ENCODE peak calls at places on chromosomes 16 and 17, in five cellular contexts. M is cerebellum; U is EL; A is stimulated activated CD4-positive, alpha-beta T cell treated with anti-CD3 and anti-CD28 coated beads, Interleukin-15, amount 100 ng/mL, for 24 hours; X is DMS79 treated with DMSO at 0.1 percent for 48 hours. K is an unnamed sample.

GRCh38 chr16:15404792-15405191 is 9.2 kb downstream of the MPV17L start:
- DNase-seq in X (no peak), M (no peak), A (no peak), U (no peak), K (no peak)

GRCh38 chr17:40550608-40551007 is 14.7 kb downstream of the CCR7 start:
- DNase-seq in X (no peak), U (peak; percentile 73), A (no peak), M (no peak), K (peak; percentile 98)

GRCh38 chr17:28370035-28370743 is at the start of gene VTN:
- DNase-seq in A (no peak), X (no peak), U (peak; percentile 77), M (no peak), K (no peak)

GRCh38 chr17:64042700-64043485 is 22.5 kb upstream of the ICAM2 start:
- DNase-seq in X (no peak), M (no peak), A (no peak), U (no peak), K (no peak)

GRCh38 chr16:50301626-50302471 is 35.5 kb downstream of the ADCY7 start:
- DNase-seq in A (no peak), M (no peak), U (peak; percentile 83), X (no peak), K (peak; percentile 77)

GRCh38 chr17:2921443-2921842 is 125.2 kb downstream of the RAP1GAP2 start:
- DNase-seq in U (no peak), A (no peak), X (no peak), M (no peak), K (no peak)

GRCh38 chr16:74713325-74713724 is 12.7 kb upstream of the MLKL start:
- DNase-seq in U (no peak), A (no peak), M (no peak), X (no peak), K (no peak)

GRCh38 chr17:78132086-78132676 is 1.6 kb downstream of the TMC8 start:
- DNase-seq in A (peak; percentile 81), M (no peak), X (no peak), U (no peak), K (no peak)

GRCh38 chr16:88773812-88774291 is 11.2 kb downstream of the PIEZO1 start:
- DNase-seq in X (no peak), A (no peak), M (no peak), U (peak; percentile 92), K (peak; percentile 72)

GRCh38 chr16:81717662-81718189 is 61.4 kb upstream of the PLCG2 start:
- DNase-seq in U (no peak), M (no peak), X (no peak), A (peak; percentile 19), K (no peak)